ENCODE peak calls at places on chromosome 13, in eight cellular contexts. J is OCI-LY7, W is neuronal stem cell, P is mammary epithelial cell, Y is GM23338, Z is upper lobe of left lung, N is esophagus squamous epithelium, Q is GM23248. S is an unnamed sample. For H3K4me1, the result is how much of the 10 kb centered on the place peaks cover.

GRCh38 chr13:100336795-100337516 is 248.1 kb downstream of the PCCA start:
- DNase-seq in J (no peak), W (no peak), P (no peak), Y (peak), Z (no peak), N (no peak), Q (no peak), S (no peak)

GRCh38 chr13:78499802-78500201 is 103.5 kb downstream of the POU4F1 start:
- DNase-seq in J (no peak), W (peak), P (no peak), Y (peak), Z (no peak), N (no peak), Q (no peak), S (no peak)

GRCh38 chr13:44399045-44399444 is 25.4 kb downstream of the SERP2 start:
- DNase-seq in J (no peak), W (no peak), P (no peak), Y (no peak), Z (no peak), N (no peak), Q (no peak), S (no peak)

GRCh38 chr13:99417151-99417820 is 84.0 kb upstream of the TM9SF2 start:
- DNase-seq in J (no peak), W (no peak), P (no peak), Y (peak), Z (no peak), N (no peak), Q (no peak), S (no peak)

GRCh38 chr13:112727581-112727980 is 37.7 kb downstream of the ATP11A start:
- DNase-seq in J (no peak), W (no peak), P (no peak), Y (peak), Z (peak), N (no peak), Q (no peak), S (no peak)

GRCh38 chr13:65149687-65150086 is 2080.4 kb downstream of the PCDH9 start:
- DNase-seq in J (no peak), W (no peak), P (no peak), Y (peak), Z (peak), N (no peak), Q (no peak), S (no peak)

GRCh38 chr13:45055198-45055901 is 65.0 kb upstream of the GTF2F2 start:
- DNase-seq in J (no peak), W (no peak), P (peak), Y (no peak), Z (no peak), N (no peak), Q (peak), S (no peak)

GRCh38 chr13:38264363-38265134 is 85.1 kb upstream of the UFM1 start:
- DNase-seq in J (no peak), W (no peak), P (no peak), Y (no peak), Z (no peak), N (no peak), Q (no peak), S (peak)

GRCh38 chr13:67275351-67275989 is 45.3 kb upstream of the PCDH9 start:
- DNase-seq in J (no peak), W (no peak), P (no peak), Y (no peak), Z (no peak), N (no peak), Q (no peak), S (no peak)

GRCh38 chr13:29684441-29684840 is 89.0 kb upstream of the SLC7A1 start:
- DNase-seq in J (no peak), W (no peak), P (peak), Y (no peak), Z (no peak), N (no peak), Q (peak), S (no peak)

GRCh38 chr13:43664700-43665191 is 122.0 kb downstream of the ENOX1 start:
- DNase-seq in J (no peak), W (no peak), P (peak), Y (peak), Z (no peak), N (no peak), Q (peak), S (peak)

GRCh38 chr13:80458546-80458945 is 117.6 kb upstream of the SPRY2 start:
- DNase-seq in J (no peak), W (no peak), P (no peak), Y (no peak), Z (no peak), N (no peak), Q (no peak), S (no peak)

GRCh38 chr13:40682449-40683240 is 16.2 kb upstream of the FOXO1 start:
- DNase-seq in J (peak), W (no peak), P (no peak), Y (peak), Z (no peak), N (no peak), Q (peak), S (no peak)

GRCh38 chr13:23701191-23701590 is 131.0 kb downstream of the TNFRSF19 start:
- DNase-seq in J (no peak), W (no peak), P (no peak), Y (no peak), Z (no peak), N (no peak), Q (no peak), S (no peak)

GRCh38 chr13:36950330-36950729 is 30.3 kb upstream of the SMAD9 start:
- DNase-seq in J (no peak), W (no peak), P (no peak), Y (no peak), Z (no peak), N (no peak), Q (no peak), S (no peak)

GRCh38 chr13:42553098-42554046 is 20.6 kb upstream of the TNFSF11 start:
- DNase-seq in J (no peak), W (no peak), P (peak), Y (no peak), Z (no peak), N (no peak), Q (peak), S (no peak)

GRCh38 chr13:100363351-100363750 is 225.2 kb downstream of the GGACT start:
- DNase-seq in J (no peak), W (no peak), P (no peak), Y (no peak), Z (no peak), N (no peak), Q (peak), S (no peak)

GRCh38 chr13:110388141-110388943 is 81.3 kb downstream of the COL4A2 start:
- DNase-seq in J (no peak), W (no peak), P (peak), Y (peak), Z (peak), N (no peak), Q (peak), S (peak)

GRCh38 chr13:100176781-100177389 is 88.0 kb downstream of the PCCA start:
- DNase-seq in J (no peak), W (no peak), P (peak), Y (no peak), Z (no peak), N (no peak), Q (peak), S (no peak)

GRCh38 chr13:103965506-103966243 is 899.5 kb upstream of the SLC10A2 start:
- DNase-seq in J (no peak), W (no peak), P (no peak), Y (no peak), Z (no peak), N (no peak), Q (no peak), S (no peak)

GRCh38 chr13:30810261-30810701 is 74.9 kb downstream of the ALOX5AP start:
- DNase-seq in J (no peak), W (no peak), P (peak), Y (no peak), Z (no peak), N (no peak), Q (no peak), S (no peak)

GRCh38 chr13:58587183-58587582 is 955.6 kb downstream of the PCDH17 start:
- DNase-seq in J (peak), W (no peak), P (no peak), Y (no peak), Z (no peak), N (no peak), Q (no peak), S (no peak)

GRCh38 chr13:24688111-24688510 is 7.9 kb downstream of the ATP12A start:
- DNase-seq in J (no peak), W (no peak), P (no peak), Y (no peak), Z (no peak), N (no peak), Q (no peak), S (no peak)

GRCh38 chr13:76980075-76980718 is 11.7 kb upstream of the CLN5 start:
- DNase-seq in J (peak), W (peak), P (peak), Y (peak), Z (peak), N (no peak), Q (peak), S (peak)

GRCh38 chr13:30142502-30143211 is 164.7 kb downstream of the KATNAL1 start:
- DNase-seq in J (no peak), W (no peak), P (peak), Y (peak), Z (peak), N (no peak), Q (peak), S (peak)

GRCh38 chr13:59458908-59459579 is 704.7 kb downstream of the DIAPH3 start:
- DNase-seq in J (no peak), W (no peak), P (no peak), Y (peak), Z (no peak), N (no peak), Q (peak), S (no peak)

GRCh38 chr13:33610471-33611015 is 207.4 kb upstream of the RFC3 start:
- DNase-seq in J (no peak), W (peak), P (no peak), Y (peak), Z (peak), N (no peak), Q (no peak), S (peak)

GRCh38 chr13:65971541-65971940 is 1258.6 kb downstream of the PCDH9 start:
- DNase-seq in J (no peak), W (peak), P (no peak), Y (peak), Z (no peak), N (no peak), Q (no peak), S (no peak)

GRCh38 chr13:29908917-29909755 is 58.7 kb upstream of the UBL3 start:
- DNase-seq in J (no peak), W (no peak), P (no peak), Y (no peak), Z (no peak), N (no peak), Q (peak), S (no peak)

GRCh38 chr13:33676045-33676699 is 141.8 kb upstream of the RFC3 start:
- DNase-seq in J (no peak), W (no peak), P (no peak), Y (no peak), Z (no peak), N (no peak), Q (peak), S (no peak)

GRCh38 chr13:57865600-57866294 is 234.2 kb downstream of the PCDH17 start:
- DNase-seq in J (no peak), W (no peak), P (no peak), Y (no peak), Z (no peak), N (no peak), Q (no peak), S (no peak)

GRCh38 chr13:107807306-107808073 is 407.8 kb downstream of the LIG4 start:
- DNase-seq in J (no peak), W (no peak), P (no peak), Y (no peak), Z (no peak), N (no peak), Q (no peak), S (peak)

GRCh38 chr13:51785592-51786424 is 18.2 kb downstream of the DHRS12 start:
- DNase-seq in J (no peak), W (no peak), P (no peak), Y (no peak), Z (no peak), N (no peak), Q (peak), S (peak)

GRCh38 chr13:77176350-77176749 is 149.4 kb upstream of the FBXL3 start:
- DNase-seq in J (no peak), W (no peak), P (peak), Y (no peak), Z (no peak), N (no peak), Q (peak), S (no peak)

GRCh38 chr13:32032780-32033179 is 1.2 kb downstream of the FRY start:
- DNase-seq in J (no peak), W (no peak), P (no peak), Y (no peak), Z (no peak), N (no peak), Q (no peak), S (no peak)
- H3K4me1 ChIP-seq in J (under half), W (under half), P (under half), Y (under half), Z (under half), N (under half), Q (under half), S (under half)

GRCh38 chr13:98172570-98173405 is 4.3 kb downstream of the RNF113B start:
- DNase-seq in J (no peak), W (no peak), P (no peak), Y (no peak), Z (no peak), N (no peak), Q (peak), S (no peak)
- H3K4me1 ChIP-seq in J (under half), W (under half), P (under half), Y (half or more), Z (under half), N (under half), Q (under half), S (under half)

DNA sequence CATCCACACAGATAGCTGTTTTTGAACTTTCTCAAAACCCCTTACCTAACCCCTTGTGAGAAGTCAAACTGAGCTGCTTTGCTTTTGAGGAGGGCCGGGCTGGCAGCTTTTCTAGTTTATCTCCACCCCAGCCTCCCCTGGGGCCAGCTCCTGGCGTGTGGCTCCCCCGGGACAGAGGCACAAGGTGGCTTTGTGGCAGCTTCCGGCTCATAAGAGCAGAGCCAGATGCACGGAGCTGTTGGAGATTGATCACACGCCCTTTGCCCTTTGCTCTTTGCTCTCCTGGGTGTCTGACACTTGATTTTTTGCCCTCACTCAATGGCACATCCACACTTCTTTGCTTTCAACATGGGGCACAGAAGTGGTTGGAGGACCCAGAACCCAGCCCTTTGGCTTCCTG is 25.0 kb upstream of the RNF113B start:
- DNase-seq in J (peak), W (no peak), P (no peak), Y (no peak), Z (peak), N (no peak), Q (no peak), S (peak)
- H3K4me1 ChIP-seq in J (under half), W (under half), P (under half), Y (under half), Z (under half), N (under half), Q (under half), S (under half)

DNA sequence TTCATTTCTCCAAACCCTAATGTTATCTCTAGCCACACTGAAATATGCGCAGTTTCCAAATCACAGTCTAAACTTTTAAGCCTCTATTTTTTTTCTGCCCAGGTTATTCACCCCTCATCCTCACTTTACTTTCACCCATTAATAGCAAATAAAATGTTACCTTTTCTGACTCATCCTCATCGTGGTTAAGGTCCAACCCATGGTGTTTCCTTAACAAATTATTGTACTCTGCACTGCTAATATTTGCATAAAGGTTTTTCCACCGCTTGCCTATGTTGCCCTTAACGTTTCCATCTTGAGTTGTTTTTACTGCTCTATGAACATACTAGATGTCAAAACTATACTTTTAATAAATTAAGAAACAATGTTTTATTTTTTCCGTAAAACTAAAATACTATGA is 780.9 kb upstream of the KLHL1 start:
- DNase-seq in J (no peak), W (no peak), P (no peak), Y (no peak), Z (no peak), N (no peak), Q (no peak), S (no peak)
- H3K4me1 ChIP-seq in J (under half), W (under half), P (under half), Y (under half), Z (under half), N (under half), Q (under half), S (under half)

DNA sequence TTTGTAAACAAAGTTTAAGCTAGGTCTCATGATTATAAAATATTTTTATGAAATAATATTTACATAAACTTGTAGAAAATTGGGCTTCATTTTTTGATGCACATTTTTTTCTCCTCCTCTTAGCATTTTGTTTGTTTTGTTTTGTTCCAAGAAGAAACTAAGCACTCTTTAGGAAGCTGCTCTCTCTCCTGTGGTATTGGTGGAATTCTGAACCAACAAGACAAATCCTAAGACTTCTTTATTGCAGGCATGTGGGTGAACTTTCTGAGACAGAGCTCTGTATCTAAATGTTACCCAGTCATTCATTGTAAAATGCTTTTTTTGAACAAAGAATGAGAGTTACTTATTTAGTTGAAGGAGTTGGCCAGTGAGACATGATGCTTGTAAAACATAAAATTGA is 39.3 kb downstream of the LMO7 start:
- DNase-seq in J (no peak), W (no peak), P (peak), Y (no peak), Z (no peak), N (no peak), Q (peak), S (no peak)
- H3K4me1 ChIP-seq in J (under half), W (under half), P (under half), Y (under half), Z (under half), N (under half), Q (half or more), S (under half)

GRCh38 chr13:93736111-93736510 is 509.5 kb downstream of the GPC6 start:
- DNase-seq in J (no peak), W (no peak), P (no peak), Y (no peak), Z (no peak), N (no peak), Q (peak), S (no peak)

GRCh38 chr13:93726173-93727019 is 499.8 kb downstream of the GPC6 start:
- DNase-seq in J (no peak), W (no peak), P (no peak), Y (peak), Z (no peak), N (no peak), Q (no peak), S (no peak)

GRCh38 chr13:93729383-93729782 is 502.8 kb downstream of the GPC6 start:
- DNase-seq in J (no peak), W (no peak), P (no peak), Y (no peak), Z (no peak), N (no peak), Q (no peak), S (no peak)

GRCh38 chr13:93727301-93728141 is 500.9 kb downstream of the GPC6 start:
- DNase-seq in J (no peak), W (no peak), P (peak), Y (no peak), Z (no peak), N (no peak), Q (peak), S (no peak)

GRCh38 chr13:93730780-93731179 is 504.2 kb downstream of the GPC6 start:
- DNase-seq in J (no peak), W (no peak), P (no peak), Y (no peak), Z (no peak), N (no peak), Q (no peak), S (no peak)
- H3K4me1 ChIP-seq in J (under half), W (under half), P (under half), Y (under half), Z (under half), N (under half), Q (under half), S (under half)

GRCh38 chr13:49932868-49933267 is 3.3 kb downstream of the SPRYD7 start:
- DNase-seq in J (no peak), W (no peak), P (no peak), Y (no peak), Z (no peak), N (no peak), Q (no peak), S (no peak)

GRCh38 chr13:49936943-49937273 is 768 bp upstream of the SPRYD7 start:
- DNase-seq in J (no peak), W (peak), P (no peak), Y (peak), Z (peak), N (no peak), Q (peak), S (no peak)

GRCh38 chr13:49936085-49936942 is at the start of gene SPRYD7:
- DNase-seq in J (peak), W (peak), P (peak), Y (peak), Z (peak), N (peak), Q (peak), S (peak)

GRCh38 chr13:49933511-49933910 is 2.6 kb downstream of the SPRYD7 start:
- DNase-seq in J (no peak), W (no peak), P (no peak), Y (no peak), Z (no peak), N (no peak), Q (no peak), S (no peak)

DNA sequence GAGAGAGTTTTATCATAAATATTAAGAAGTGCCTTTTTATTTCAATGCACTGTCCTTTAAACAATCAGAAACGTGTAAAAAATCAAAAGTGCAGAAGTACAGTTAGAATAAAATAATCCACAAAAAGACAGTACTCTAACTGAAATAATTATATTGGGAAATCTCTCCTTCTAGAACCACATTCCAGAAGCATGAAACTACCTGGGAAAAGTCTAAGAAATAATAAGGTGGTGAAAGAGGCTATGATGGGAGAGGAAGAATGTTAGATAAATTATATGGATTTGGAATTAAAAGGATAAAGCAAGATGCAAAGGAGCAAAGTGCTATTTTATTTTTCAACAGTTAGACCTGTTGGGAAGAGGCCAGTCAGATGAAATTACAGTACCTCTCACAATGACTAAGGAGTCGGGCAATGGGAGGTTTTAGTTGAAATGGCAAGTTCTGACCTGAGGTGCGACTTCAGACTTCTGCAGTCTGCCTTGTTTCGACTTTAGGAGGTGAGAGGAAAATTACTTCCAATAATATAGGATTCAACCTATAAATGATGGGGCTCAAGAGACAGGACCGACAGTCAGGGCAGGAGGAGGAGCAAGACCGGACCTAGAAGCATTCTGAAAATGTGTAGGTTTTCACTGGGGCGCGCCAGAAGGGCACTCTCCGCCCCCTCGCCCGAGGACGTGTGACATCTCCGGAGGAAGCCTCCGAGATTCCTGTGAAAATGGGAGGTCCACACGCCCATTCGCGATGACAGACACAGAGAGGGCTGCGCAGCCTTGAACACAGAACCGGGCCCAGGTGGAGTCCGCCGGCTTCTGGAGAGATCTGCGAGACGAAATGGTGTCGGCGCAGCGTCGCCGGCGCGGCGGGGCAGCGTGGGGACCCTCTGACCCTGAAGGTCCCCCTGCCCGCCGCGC is 712 bp downstream of the SPRYD7 start:
- DNase-seq in J (peak), W (peak), P (peak), Y (peak), Z (no peak), N (peak), Q (peak), S (peak)
- H3K4me1 ChIP-seq in J (under half), W (under half), P (under half), Y (under half), Z (under half), N (under half), Q (under half), S (under half)

GRCh38 chr13:48561461-48562224 is 28.8 kb upstream of the RCBTB2 start:
- DNase-seq in J (peak), W (no peak), P (no peak), Y (no peak), Z (no peak), N (no peak), Q (no peak), S (no peak)
- H3K4me1 ChIP-seq in J (under half), W (under half), P (under half), Y (under half), Z (under half), N (under half), Q (under half), S (under half)